ENCODE peak calls at places on chromosomes 7 and 10, in five cellular contexts. S is A549, X is HEK293T, I is K562, U is HepG2. Y is an unnamed sample.

GRCh38 chr10:132107947-132108877 is 42.5 kb downstream of the JAKMIP3 start:
- DNase-seq in X (no peak), I (no peak), U (no peak), S (no peak), Y (no peak)

GRCh38 chr10:131580674-131581073 is 269.2 kb upstream of the TCERG1L start:
- DNase-seq in S (no peak), U (no peak), I (no peak), X (no peak), Y (no peak)

GRCh38 chr7:101940830-101941229 is 123.4 kb downstream of the CUX1 start:
- DNase-seq in I (no peak), S (no peak), U (no peak), X (no peak), Y (no peak)

GRCh38 chr7:158684329-158684728 is 20.3 kb downstream of the NCAPG2 start:
- DNase-seq in X (no peak), U (no peak), I (no peak), S (no peak), Y (peak; percentile 36)

GRCh38 chr10:6737080-6737641 is 157.1 kb upstream of the PRKCQ start:
- DNase-seq in S (peak; percentile 86), X (no peak), I (no peak), U (no peak), Y (peak; percentile 62)

GRCh38 chr7:50649259-50649885 is 84.2 kb upstream of the DDC start:
- DNase-seq in X (no peak), S (no peak), U (no peak), I (no peak), Y (no peak)

GRCh38 chr10:126375926-126376554 is 12.2 kb downstream of the ADAM12 start:
- DNase-seq in X (no peak), U (no peak), S (no peak), I (no peak), Y (peak; percentile 61)

GRCh38 chr7:133039614-133040013 is 42.3 kb downstream of the CHCHD3 start:
- DNase-seq in X (no peak), S (no peak), I (no peak), U (no peak), Y (no peak)

GRCh38 chr7:27101906-27102577 is 441 bp downstream of the HOXA2 start:
- DNase-seq in I (no peak), U (no peak), S (no peak), X (no peak), Y (peak; percentile 35)

GRCh38 chr10:59470570-59470969 is 108.2 kb upstream of the FAM13C start:
- DNase-seq in U (no peak), I (no peak), X (no peak), S (no peak), Y (no peak)

GRCh38 chr10:89338717-89339116 is 10.9 kb downstream of the IFIT3 start:
- DNase-seq in I (no peak), U (no peak), S (no peak), X (no peak), Y (no peak)

GRCh38 chr10:103590060-103590459 is 96.6 kb downstream of the NEURL1 start:
- DNase-seq in U (no peak), I (no peak), S (no peak), X (no peak), Y (no peak)

GRCh38 chr10:127563718-127564553 is 14.8 kb downstream of the NPS start:
- DNase-seq in U (no peak), S (peak; percentile 15), X (peak; percentile 43), I (peak; percentile 29), Y (no peak)

GRCh38 chr7:137760111-137760510 is 86.7 kb downstream of the DGKI start:
- DNase-seq in X (no peak), I (no peak), U (no peak), S (no peak), Y (no peak)

GRCh38 chr10:13117842-13118783 is 18.1 kb downstream of the OPTN start:
- DNase-seq in U (no peak), S (no peak), I (no peak), X (no peak), Y (no peak)

GRCh38 chr10:13120786-13121499 is 21.0 kb downstream of the OPTN start:
- DNase-seq in S (no peak), I (no peak), U (no peak), X (no peak), Y (no peak)

GRCh38 chr10:13118784-13119133 is 18.8 kb downstream of the OPTN start:
- DNase-seq in X (no peak), I (no peak), U (no peak), S (no peak), Y (no peak)

GRCh38 chr10:13115832-13116793 is 16.1 kb downstream of the OPTN start:
- DNase-seq in S (no peak), I (no peak), U (no peak), X (no peak), Y (no peak)

DNA sequence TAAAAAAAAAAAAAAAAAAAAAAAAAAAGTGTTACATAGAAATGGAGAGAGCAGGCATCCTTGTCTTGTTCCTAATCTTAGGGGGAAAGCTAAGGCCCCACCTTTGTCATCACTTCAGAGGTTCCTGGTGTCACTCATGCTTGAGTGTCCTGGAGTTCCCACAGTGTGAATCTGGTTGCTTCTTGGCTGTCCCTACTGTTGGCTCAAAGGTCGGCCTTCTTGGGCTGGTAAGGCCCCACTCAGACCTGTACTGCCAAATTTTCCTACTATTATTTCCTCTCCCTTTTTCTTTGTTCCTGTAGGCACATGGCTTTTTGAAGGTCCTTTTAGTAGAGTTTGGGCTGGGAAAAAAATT is 21.5 kb downstream of the OPTN start:
- DNase-seq in U (no peak), I (no peak), S (no peak), X (no peak), Y (no peak)
- TF ChIP-seq BHLHE40 in U (no peak), I (no peak), S (no peak), X (no peak), Y (no peak)

GRCh38 chr10:29041512-29042150 is 247.2 kb upstream of the LYZL1 start:
- DNase-seq in X (no peak), S (no peak), U (no peak), I (no peak), Y (peak; percentile 37)

GRCh38 chr10:29035721-29036120 is 253.1 kb upstream of the LYZL1 start:
- DNase-seq in U (no peak), S (no peak), I (no peak), X (no peak), Y (no peak)

GRCh38 chr10:29037348-29038113 is 251.3 kb upstream of the LYZL1 start:
- DNase-seq in S (no peak), I (no peak), X (no peak), U (no peak), Y (no peak)

GRCh38 chr10:29039659-29040309 is 249.1 kb upstream of the LYZL1 start:
- DNase-seq in U (no peak), S (no peak), I (no peak), X (no peak), Y (peak; percentile 87)

GRCh38 chr10:29039091-29039490 is 249.8 kb upstream of the LYZL1 start:
- DNase-seq in X (no peak), U (no peak), S (no peak), I (no peak), Y (no peak)
- TF ChIP-seq BHLHE40 in X (no peak), U (no peak), S (no peak), I (no peak), Y (no peak)

DNA sequence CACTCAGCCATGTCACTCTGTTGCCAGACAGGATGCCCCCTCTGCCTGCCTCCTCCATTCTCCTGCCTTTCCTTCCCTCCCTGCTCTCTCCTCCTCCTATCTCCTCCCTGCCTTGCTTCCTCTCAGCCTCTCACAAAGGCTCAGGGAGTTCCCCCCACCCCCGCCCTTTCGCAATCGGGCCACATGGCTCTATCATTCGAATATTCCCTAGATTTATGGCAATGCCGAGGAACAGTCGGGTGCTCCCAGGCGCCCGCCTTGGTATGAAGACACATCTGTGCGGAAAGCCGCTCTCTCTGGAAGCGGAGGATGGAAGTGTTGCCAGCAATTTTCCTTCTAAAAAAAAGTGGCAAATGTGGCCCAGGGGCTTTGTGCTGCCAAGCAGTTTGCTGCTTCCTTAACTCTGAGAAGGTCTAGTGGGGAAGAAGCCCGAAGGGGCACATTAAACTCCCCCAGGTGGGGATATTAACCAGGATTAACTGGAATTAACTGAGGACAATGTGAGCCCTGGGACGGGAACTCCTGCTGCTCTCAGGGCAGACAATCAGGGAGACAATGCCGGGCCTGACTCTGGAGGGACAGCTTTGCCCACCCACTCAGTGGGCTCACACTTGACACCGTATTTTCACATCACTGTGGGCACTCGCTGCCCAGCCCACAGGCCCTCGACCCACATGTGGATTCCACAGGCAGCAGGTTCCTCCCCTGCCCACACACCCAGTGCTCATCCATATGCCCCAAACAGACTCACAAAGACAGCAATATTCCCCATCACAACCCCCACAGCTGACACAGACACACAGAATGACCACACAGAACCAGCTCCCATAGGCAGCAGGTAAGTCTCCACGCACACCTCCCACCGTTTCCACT is 88.4 kb upstream of the SMNDC1 start:
- DNase-seq in I (no peak), S (no peak), X (no peak), U (no peak), Y (peak; percentile 71)
- TF ChIP-seq BHLHE40 in I (no peak), S (no peak), X (no peak), U (no peak), Y (no peak)

GRCh38 chr7:47435889-47436312 is 146.0 kb downstream of the TNS3 start:
- DNase-seq in X (peak; percentile 67), U (peak; percentile 27), S (peak; percentile 62), I (peak; percentile 31), Y (peak; percentile 81)
- TF ChIP-seq BHLHE40 in X (no peak), U (no peak), S (no peak), I (no peak), Y (no peak)

GRCh38 chr7:66163186-66163610 is 41.9 kb upstream of the TPST1 start:
- DNase-seq in I (no peak), X (no peak), S (no peak), U (no peak), Y (no peak)
- TF ChIP-seq BHLHE40 in I (no peak), X (no peak), S (no peak), U (no peak), Y (no peak)

GRCh38 chr7:1380821-1381580 is 78.3 kb downstream of the MICALL2 start:
- DNase-seq in U (no peak), S (no peak), X (no peak), I (no peak), Y (no peak)

GRCh38 chr7:1378610-1379180 is 80.6 kb downstream of the MICALL2 start:
- DNase-seq in X (no peak), U (no peak), S (no peak), I (no peak), Y (no peak)

GRCh38 chr7:1382553-1383397 is 76.5 kb downstream of the MICALL2 start:
- DNase-seq in X (no peak), I (no peak), U (no peak), S (no peak), Y (no peak)

GRCh38 chr7:1379202-1379601 is 80.1 kb downstream of the MICALL2 start:
- DNase-seq in X (no peak), U (no peak), S (no peak), I (no peak), Y (no peak)

GRCh38 chr7:1380211-1380815 is 79.0 kb downstream of the MICALL2 start:
- DNase-seq in X (no peak), S (no peak), U (no peak), I (no peak), Y (no peak)
- TF ChIP-seq BHLHE40 in X (no peak), S (no peak), U (no peak), I (no peak), Y (no peak)